ENCODE peak calls at places on chromosome 11, in four cellular contexts. F is stimulated activated CD4-positive, alpha-beta T cell treated with anti-CD3 and anti-CD28 coated beads, TNF-alpha, amount 100 ng/mL, for 4 hours; D is HEK293T; S is EL. A is an unnamed sample.

GRCh38 chr11:65594991-65595920 is at the start of gene KCNK7:
- DNase-seq in S (no peak), F (no peak), D (no peak), A (no peak)

GRCh38 chr11:60515144-60515855 is at the start of gene MS4A13:
- DNase-seq in F (no peak), S (no peak), D (no peak), A (no peak)

GRCh38 chr11:12272821-12273617 is 104.4 kb upstream of the PARVA start:
- DNase-seq in S (peak), D (no peak), F (no peak), A (no peak)

GRCh38 chr11:64742940-64743590 is 877 bp downstream of the RASGRP2 start:
- DNase-seq in S (peak), F (peak), D (peak), A (peak)

GRCh38 chr11:45104790-45105084 is 41.7 kb upstream of the PRDM11 start:
- DNase-seq in F (no peak), S (no peak), D (no peak), A (no peak)

GRCh38 chr11:65862191-65862735 is 2.0 kb downstream of the MUS81 start:
- DNase-seq in D (no peak), S (peak), F (no peak), A (no peak)

GRCh38 chr11:65915101-65915820 is 3.6 kb downstream of the C11orf68 start:
- DNase-seq in D (no peak), F (no peak), S (peak), A (no peak)

GRCh38 chr11:74018331-74019005 is 9.6 kb upstream of the UCP3 start:
- DNase-seq in S (peak), F (no peak), D (no peak), A (no peak)

GRCh38 chr11:1230456-1231395 is 7.9 kb downstream of the MUC5B start:
- DNase-seq in F (no peak), D (no peak), S (no peak), A (no peak)

GRCh38 chr11:43937434-43938411 is 4.7 kb upstream of the C11orf96 start:
- DNase-seq in S (peak), F (no peak), D (no peak), A (no peak)

GRCh38 chr11:111452817-111453607 is 59.2 kb downstream of the BTG4 start:
- DNase-seq in D (no peak), F (no peak), S (no peak), A (no peak)

GRCh38 chr11:62336949-62337681 is at the start of gene ASRGL1:
- DNase-seq in D (peak), S (peak), F (peak), A (peak)

GRCh38 chr11:69417211-69418085 is 64.0 kb upstream of the LINC01488 start:
- DNase-seq in D (no peak), F (no peak), S (no peak), A (no peak)

GRCh38 chr11:35088676-35089075 is 50.3 kb upstream of the CD44 start:
- DNase-seq in S (peak), D (no peak), F (no peak), A (no peak)

GRCh38 chr11:119586181-119586580 is 142.8 kb downstream of the NECTIN1 start:
- DNase-seq in S (no peak), D (no peak), F (no peak), A (no peak)

GRCh38 chr11:131618203-131618602 is 247.8 kb downstream of the NTM start:
- DNase-seq in D (no peak), F (no peak), S (no peak), A (no peak)

GRCh38 chr11:66291706-66292542 is at the start of gene TMEM151A:
- DNase-seq in D (no peak), F (no peak), S (no peak), A (no peak)

GRCh38 chr11:128481135-128481534 is 106.2 kb downstream of the ETS1 start:
- DNase-seq in F (no peak), D (no peak), S (peak), A (no peak)

A was measured in activated T-helper 1 cell treated with anti-CD3 and anti-CD28 coated beads, Interleukin-2, amount 50 U/mL, for 16 hours.